ENCODE peak calls at places on chromosomes 1 and 21, in four cellular contexts. One of them, this sample, is unnamed.

GRCh38 chr1:202349263-202349928 is 897 bp downstream of the PPP1R12B start:
- DNase-seq in testis: no peak
- DNase-seq in AG04449: no peak
- DNase-seq in astrocyte of the spinal cord: peak
- DNase-seq in this sample: no peak

GRCh38 chr1:111140680-111140967 is 601 bp downstream of the CEPT1 start:
- DNase-seq in AG04449: no peak
- DNase-seq in testis: no peak
- DNase-seq in astrocyte of the spinal cord: no peak
- DNase-seq in this sample: peak

GRCh38 chr1:214364335-214364734 is 83.4 kb downstream of the SMYD2 start:
- DNase-seq in AG04449: no peak
- DNase-seq in testis: no peak
- DNase-seq in astrocyte of the spinal cord: no peak
- DNase-seq in this sample: no peak

GRCh38 chr1:4674676-4675075 is 20.3 kb downstream of the AJAP1 start:
- DNase-seq in AG04449: no peak
- DNase-seq in testis: no peak
- DNase-seq in astrocyte of the spinal cord: no peak
- DNase-seq in this sample: no peak

GRCh38 chr1:107687846-107688753 is 276.9 kb downstream of the VAV3 start:
- DNase-seq in AG04449: no peak
- DNase-seq in astrocyte of the spinal cord: peak
- DNase-seq in testis: no peak
- DNase-seq in this sample: no peak

GRCh38 chr21:42195378-42196031 is 23.4 kb upstream of the ABCG1 start:
- DNase-seq in astrocyte of the spinal cord: peak
- DNase-seq in testis: peak
- DNase-seq in AG04449: no peak
- DNase-seq in this sample: no peak

GRCh38 chr1:91018006-91018405 is 3.8 kb downstream of the ZNF644 start:
- DNase-seq in astrocyte of the spinal cord: no peak
- DNase-seq in AG04449: no peak
- DNase-seq in testis: no peak
- DNase-seq in this sample: no peak

GRCh38 chr1:112723511-112723839 is 8.3 kb upstream of the PPM1J start:
- DNase-seq in astrocyte of the spinal cord: no peak
- DNase-seq in AG04449: no peak
- DNase-seq in testis: no peak
- DNase-seq in this sample: no peak

GRCh38 chr1:220121791-220122530 is 28.0 kb downstream of the IARS2 start:
- DNase-seq in testis: no peak
- DNase-seq in astrocyte of the spinal cord: no peak
- DNase-seq in AG04449: no peak
- DNase-seq in this sample: no peak

GRCh38 chr1:53380296-53380695 is 52.4 kb upstream of the LRP8 start:
- DNase-seq in AG04449: no peak
- DNase-seq in astrocyte of the spinal cord: no peak
- DNase-seq in testis: peak
- DNase-seq in this sample: no peak

GRCh38 chr1:24849653-24850295 is 80.3 kb downstream of the RUNX3 start:
- DNase-seq in testis: peak
- DNase-seq in AG04449: no peak
- DNase-seq in astrocyte of the spinal cord: no peak
- DNase-seq in this sample: no peak

GRCh38 chr1:234609528-234610042 is 393 bp downstream of the IRF2BP2 start:
- DNase-seq in testis: no peak
- DNase-seq in AG04449: no peak
- DNase-seq in astrocyte of the spinal cord: no peak
- DNase-seq in this sample: no peak

GRCh38 chr1:202671388-202671787 is 38.9 kb downstream of the SYT2 start:
- DNase-seq in astrocyte of the spinal cord: no peak
- DNase-seq in testis: no peak
- DNase-seq in AG04449: no peak
- DNase-seq in this sample: no peak

GRCh38 chr1:229086686-229087085 is 184.2 kb upstream of the RAB4A start:
- DNase-seq in AG04449: no peak
- DNase-seq in testis: no peak
- DNase-seq in astrocyte of the spinal cord: no peak
- DNase-seq in this sample: no peak

GRCh38 chr1:229085291-229085690 is 185.6 kb upstream of the RAB4A start:
- DNase-seq in astrocyte of the spinal cord: no peak
- DNase-seq in testis: no peak
- DNase-seq in AG04449: no peak
- DNase-seq in this sample: no peak

GRCh38 chr1:229087906-229088305 is 183.0 kb upstream of the RAB4A start:
- DNase-seq in AG04449: no peak
- DNase-seq in testis: no peak
- DNase-seq in astrocyte of the spinal cord: no peak
- DNase-seq in this sample: no peak

GRCh38 chr1:229087339-229087738 is 183.6 kb upstream of the RAB4A start:
- DNase-seq in AG04449: no peak
- DNase-seq in testis: no peak
- DNase-seq in astrocyte of the spinal cord: no peak
- DNase-seq in this sample: no peak

GRCh38 chr1:229086091-229086490 is 184.8 kb upstream of the RAB4A start:
- DNase-seq in astrocyte of the spinal cord: no peak
- DNase-seq in AG04449: no peak
- DNase-seq in testis: no peak
- DNase-seq in this sample: no peak
- H3K4me3 ChIP-seq in astrocyte of the spinal cord: no peak
- H3K4me3 ChIP-seq in AG04449: no peak
- H3K4me3 ChIP-seq in testis: no peak
- H3K4me3 ChIP-seq in this sample: no peak

DNA sequence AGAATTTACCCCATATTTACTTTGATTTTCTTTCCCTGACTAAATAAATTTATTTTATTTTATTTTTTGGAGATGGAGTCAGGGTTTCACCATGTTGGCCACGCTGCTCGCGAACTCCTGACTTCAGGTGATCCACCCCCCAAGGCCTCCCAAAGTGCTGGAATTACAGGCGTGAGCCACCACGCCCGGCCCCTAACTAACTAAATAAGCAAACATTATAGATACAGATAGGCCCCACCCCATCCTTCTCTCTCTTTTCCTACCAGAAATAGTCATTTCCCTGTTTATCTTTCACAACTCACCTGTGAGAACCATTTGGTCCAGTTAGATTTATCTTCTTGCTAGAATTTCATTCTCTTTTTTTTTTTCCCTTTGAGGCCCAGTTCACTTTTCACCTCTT is 167.3 kb downstream of the DISC1 start:
- DNase-seq in AG04449: no peak
- DNase-seq in testis: no peak
- DNase-seq in astrocyte of the spinal cord: no peak
- DNase-seq in this sample: no peak
- TF ChIP-seq CTCF in AG04449: no peak
- TF ChIP-seq CTCF in testis: no peak
- TF ChIP-seq CTCF in astrocyte of the spinal cord: no peak
- TF ChIP-seq CTCF in this sample: no peak

GRCh38 chr1:224481601-224482000 is 47.0 kb upstream of the WDR26 start:
- DNase-seq in testis: no peak
- DNase-seq in astrocyte of the spinal cord: no peak
- DNase-seq in AG04449: no peak
- DNase-seq in this sample: no peak
- H3K4me3 ChIP-seq in testis: no peak
- H3K4me3 ChIP-seq in astrocyte of the spinal cord: no peak
- H3K4me3 ChIP-seq in AG04449: no peak
- H3K4me3 ChIP-seq in this sample: no peak

DNA sequence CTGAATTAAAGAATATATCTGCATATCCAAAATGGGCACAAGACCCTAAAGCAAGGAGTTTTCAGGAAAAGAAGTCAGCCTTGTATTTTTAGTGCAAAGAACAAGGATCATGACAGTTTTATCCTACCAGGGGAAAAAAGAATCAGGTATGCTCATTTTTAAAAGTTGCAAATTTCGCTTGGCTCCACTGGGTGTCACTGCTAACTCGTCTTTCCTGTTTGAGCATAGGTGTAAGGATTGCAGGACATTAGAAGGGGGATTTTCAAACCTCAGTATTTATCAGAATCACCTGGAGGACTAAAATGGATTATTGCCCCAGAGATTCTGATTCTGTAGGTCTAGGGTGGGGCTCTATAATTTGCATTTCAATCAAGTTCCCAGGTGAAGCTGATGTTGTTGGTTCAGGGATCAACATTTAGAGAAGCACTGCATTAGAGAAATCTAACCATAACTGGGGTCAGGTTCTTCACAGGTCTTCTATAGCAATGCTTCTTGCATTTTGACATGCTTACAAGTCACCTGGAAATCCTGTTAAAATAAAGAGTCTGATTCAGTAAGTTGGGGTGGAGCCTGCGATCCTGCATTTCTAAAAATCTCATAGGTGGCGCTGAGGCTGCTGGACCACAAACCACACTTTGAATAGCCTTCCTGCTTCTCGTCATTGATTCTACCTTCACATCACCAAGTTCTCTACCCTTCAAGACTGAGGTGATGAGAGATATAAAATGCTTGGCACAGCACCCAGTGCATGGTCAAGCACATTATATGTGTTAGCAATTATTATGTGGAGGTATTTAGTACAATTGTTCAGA is 39.6 kb downstream of the NUF2 start:
- DNase-seq in testis: peak
- DNase-seq in AG04449: no peak
- DNase-seq in astrocyte of the spinal cord: no peak
- DNase-seq in this sample: no peak
- TF ChIP-seq CTCF in testis: peak
- TF ChIP-seq CTCF in AG04449: peak
- TF ChIP-seq CTCF in astrocyte of the spinal cord: peak
- TF ChIP-seq CTCF in this sample: peak

DNA sequence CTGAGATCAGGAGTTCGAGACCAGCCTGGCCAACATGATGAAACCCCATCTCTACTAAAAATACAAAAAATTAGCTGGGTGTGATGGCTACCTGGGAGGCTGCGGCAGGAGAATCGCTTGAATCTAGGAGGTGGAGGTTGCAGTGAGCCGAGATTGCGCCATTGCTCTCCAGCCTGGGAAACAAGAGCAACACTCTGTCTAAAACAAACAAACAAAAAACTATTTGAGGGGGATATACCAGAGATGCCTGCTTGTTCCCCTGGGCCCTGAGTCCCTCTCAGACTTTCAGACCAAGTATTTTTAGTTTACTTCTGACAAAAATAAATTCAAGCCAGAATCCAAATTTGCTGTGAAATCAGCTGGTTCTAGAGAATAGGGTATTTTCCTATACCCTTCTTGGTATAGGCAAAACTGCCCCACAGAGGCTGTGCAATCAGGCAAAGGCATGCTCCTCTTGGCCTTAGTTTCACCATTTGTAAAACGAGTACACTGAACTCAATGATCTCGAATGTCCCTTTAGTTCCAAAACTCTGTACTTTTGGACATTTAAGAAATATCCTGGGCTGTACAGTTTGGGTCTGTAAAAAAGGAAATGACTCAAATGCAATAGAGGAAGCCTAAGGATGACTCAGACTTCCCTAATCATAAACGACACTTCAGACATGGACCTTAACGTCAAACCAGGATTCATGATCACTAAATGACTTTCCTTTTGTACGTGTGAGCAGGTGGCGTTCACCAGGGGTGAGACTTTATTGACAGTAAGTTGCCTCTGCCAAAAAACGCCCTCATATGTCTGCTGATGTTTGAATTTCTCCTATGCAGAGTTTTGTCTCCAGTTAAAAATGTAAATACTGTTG is 16.1 kb downstream of the ENSA start:
- DNase-seq in testis: no peak
- DNase-seq in AG04449: no peak
- DNase-seq in astrocyte of the spinal cord: peak
- DNase-seq in this sample: peak
- H3K4me3 ChIP-seq in testis: no peak
- H3K4me3 ChIP-seq in AG04449: peak
- H3K4me3 ChIP-seq in astrocyte of the spinal cord: no peak
- H3K4me3 ChIP-seq in this sample: no peak

This sample was measured in BJ.